ENCODE peak calls at places on chromosomes 16 and 17, in eight cellular contexts. One of them, this sample, is unnamed.

GRCh38 chr16:55294947-55295346 is 29.1 kb upstream of the IRX6 start:
- DNase-seq in stomach: no peak
- DNase-seq in fibroblast of lung: no peak
- DNase-seq in cardiac muscle cell: no peak
- DNase-seq in hepatocyte: peak
- DNase-seq in thyroid gland: no peak
- DNase-seq in heart left ventricle: peak
- DNase-seq in lung: no peak
- DNase-seq in this sample: peak

GRCh38 chr16:88645941-88646340 is 4.9 kb downstream of the CYBA start:
- DNase-seq in stomach: no peak
- DNase-seq in fibroblast of lung: no peak
- DNase-seq in cardiac muscle cell: no peak
- DNase-seq in hepatocyte: no peak
- DNase-seq in thyroid gland: no peak
- DNase-seq in heart left ventricle: no peak
- DNase-seq in lung: no peak
- DNase-seq in this sample: no peak

GRCh38 chr16:82088483-82088882 is 53.4 kb downstream of the HSD17B2 start:
- DNase-seq in stomach: no peak
- DNase-seq in fibroblast of lung: no peak
- DNase-seq in cardiac muscle cell: no peak
- DNase-seq in hepatocyte: no peak
- DNase-seq in thyroid gland: no peak
- DNase-seq in heart left ventricle: no peak
- DNase-seq in lung: no peak
- DNase-seq in this sample: no peak

GRCh38 chr17:81832608-81833159 is 407 bp downstream of the MCRIP1 start:
- DNase-seq in stomach: no peak
- DNase-seq in fibroblast of lung: no peak
- DNase-seq in cardiac muscle cell: peak
- DNase-seq in hepatocyte: peak
- DNase-seq in thyroid gland: peak
- DNase-seq in heart left ventricle: no peak
- DNase-seq in lung: no peak
- DNase-seq in this sample: no peak

GRCh38 chr17:80263253-80264047 is 2.8 kb downstream of the RNF213 start:
- DNase-seq in stomach: peak
- DNase-seq in fibroblast of lung: peak
- DNase-seq in cardiac muscle cell: peak
- DNase-seq in hepatocyte: peak
- DNase-seq in thyroid gland: peak
- DNase-seq in heart left ventricle: peak
- DNase-seq in lung: peak
- DNase-seq in this sample: peak

GRCh38 chr17:29590261-29590978 is 972 bp upstream of the GIT1 start:
- DNase-seq in stomach: no peak
- DNase-seq in fibroblast of lung: peak
- DNase-seq in cardiac muscle cell: peak
- DNase-seq in hepatocyte: no peak
- DNase-seq in thyroid gland: no peak
- DNase-seq in heart left ventricle: no peak
- DNase-seq in lung: no peak
- DNase-seq in this sample: peak

GRCh38 chr17:45961206-45961605 is 37.8 kb upstream of the STH start:
- DNase-seq in stomach: no peak
- DNase-seq in fibroblast of lung: no peak
- DNase-seq in cardiac muscle cell: no peak
- DNase-seq in hepatocyte: no peak
- DNase-seq in thyroid gland: no peak
- DNase-seq in heart left ventricle: no peak
- DNase-seq in lung: no peak
- DNase-seq in this sample: no peak

GRCh38 chr17:50790619-50791018 is 23.3 kb upstream of the ANKRD40CL start:
- DNase-seq in stomach: no peak
- DNase-seq in fibroblast of lung: no peak
- DNase-seq in cardiac muscle cell: no peak
- DNase-seq in hepatocyte: no peak
- DNase-seq in thyroid gland: no peak
- DNase-seq in heart left ventricle: no peak
- DNase-seq in lung: no peak
- DNase-seq in this sample: no peak

GRCh38 chr17:75159196-75160031 is 5.1 kb upstream of the JPT1 start:
- DNase-seq in stomach: peak
- DNase-seq in fibroblast of lung: peak
- DNase-seq in cardiac muscle cell: peak
- DNase-seq in hepatocyte: peak
- DNase-seq in thyroid gland: no peak
- DNase-seq in heart left ventricle: no peak
- DNase-seq in lung: no peak
- DNase-seq in this sample: peak

GRCh38 chr17:55356440-55357328 is 65.0 kb downstream of the MMD start:
- DNase-seq in stomach: peak
- DNase-seq in fibroblast of lung: peak
- DNase-seq in cardiac muscle cell: peak
- DNase-seq in hepatocyte: peak
- DNase-seq in thyroid gland: peak
- DNase-seq in heart left ventricle: peak
- DNase-seq in lung: peak
- DNase-seq in this sample: peak

GRCh38 chr17:36750316-36750885 is 149.0 kb downstream of the MRM1 start:
- DNase-seq in stomach: no peak
- DNase-seq in fibroblast of lung: no peak
- DNase-seq in cardiac muscle cell: no peak
- DNase-seq in hepatocyte: no peak
- DNase-seq in thyroid gland: no peak
- DNase-seq in heart left ventricle: no peak
- DNase-seq in lung: no peak
- DNase-seq in this sample: no peak

GRCh38 chr16:79329163-79329521 is 271.4 kb downstream of the MAF start:
- DNase-seq in stomach: no peak
- DNase-seq in fibroblast of lung: no peak
- DNase-seq in cardiac muscle cell: no peak
- DNase-seq in hepatocyte: no peak
- DNase-seq in thyroid gland: no peak
- DNase-seq in heart left ventricle: no peak
- DNase-seq in lung: no peak
- DNase-seq in this sample: no peak

DNA sequence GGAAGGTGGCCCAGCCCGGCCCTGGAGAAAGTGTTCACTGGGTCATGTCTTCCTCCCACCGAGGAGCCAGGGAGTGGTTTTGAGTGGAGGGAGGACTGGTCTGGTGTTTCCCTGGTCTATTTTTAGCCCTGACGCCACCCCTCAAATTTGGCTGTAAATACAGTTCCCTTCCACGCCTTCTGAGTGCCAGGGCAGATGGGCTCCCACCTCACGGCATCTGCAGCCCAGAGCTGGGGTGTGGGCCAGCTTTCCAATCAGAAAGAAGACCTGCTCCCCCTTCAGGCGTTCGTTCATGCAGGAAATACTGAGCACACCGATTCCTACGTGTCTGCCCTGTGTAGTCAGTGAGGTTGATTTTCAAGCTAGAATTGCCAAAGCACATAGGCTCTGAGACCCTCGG is 53.7 kb downstream of the SNX20 start:
- DNase-seq in stomach: peak
- DNase-seq in fibroblast of lung: peak
- DNase-seq in cardiac muscle cell: peak
- DNase-seq in hepatocyte: peak
- DNase-seq in thyroid gland: peak
- DNase-seq in heart left ventricle: peak
- DNase-seq in lung: no peak
- DNase-seq in this sample: no peak
- TF ChIP-seq CTCF in stomach: no peak
- TF ChIP-seq CTCF in fibroblast of lung: peak
- TF ChIP-seq CTCF in cardiac muscle cell: peak
- TF ChIP-seq CTCF in hepatocyte: peak
- TF ChIP-seq CTCF in thyroid gland: no peak
- TF ChIP-seq CTCF in heart left ventricle: no peak
- TF ChIP-seq CTCF in lung: no peak
- TF ChIP-seq CTCF in this sample: peak

DNA sequence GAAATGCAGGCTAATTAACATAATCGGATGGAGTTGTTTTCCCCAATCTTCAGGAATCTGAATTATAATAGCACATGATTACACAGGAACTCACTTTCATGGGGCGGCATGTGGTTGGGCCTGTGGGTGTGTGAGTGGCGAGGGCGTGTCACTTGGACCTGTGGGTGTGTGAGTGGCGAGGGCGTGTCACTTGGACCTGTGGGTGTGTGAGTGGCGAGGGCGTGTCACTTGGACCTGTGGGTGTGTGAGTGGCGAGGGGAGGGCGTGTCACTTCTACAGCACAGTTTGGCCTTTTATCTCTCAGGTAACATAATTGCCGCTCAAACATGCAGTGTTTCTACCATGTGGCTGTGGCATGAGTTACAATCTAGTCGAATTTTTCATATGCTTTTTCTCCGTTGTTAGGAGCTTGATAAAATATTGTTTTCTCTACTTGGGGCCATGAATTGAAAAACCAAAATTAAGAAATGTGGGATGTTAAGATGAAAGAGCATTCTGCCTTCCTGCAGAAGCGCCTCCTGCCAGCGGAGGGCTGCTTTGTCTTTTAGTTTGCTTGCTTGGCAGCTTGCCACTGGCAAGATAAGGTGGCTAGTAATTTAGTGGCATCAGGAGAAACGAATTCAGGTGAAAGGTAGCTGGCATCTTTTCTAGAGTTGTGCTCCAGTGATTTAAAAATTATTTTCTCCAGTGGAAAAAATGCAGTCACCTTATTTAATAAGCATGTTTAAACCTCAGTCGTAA is 36.2 kb downstream of the USP10 start:
- DNase-seq in stomach: peak
- DNase-seq in fibroblast of lung: no peak
- DNase-seq in cardiac muscle cell: peak
- DNase-seq in hepatocyte: no peak
- DNase-seq in thyroid gland: peak
- DNase-seq in heart left ventricle: peak
- DNase-seq in lung: peak
- DNase-seq in this sample: no peak
- H3K27ac ChIP-seq in stomach: peak
- H3K27ac ChIP-seq in fibroblast of lung: no peak
- H3K27ac ChIP-seq in cardiac muscle cell: no peak
- H3K27ac ChIP-seq in hepatocyte: peak
- H3K27ac ChIP-seq in thyroid gland: no peak
- H3K27ac ChIP-seq in heart left ventricle: peak
- H3K27ac ChIP-seq in lung: no peak
- H3K27ac ChIP-seq in this sample: no peak

GRCh38 chr17:19397556-19398041 is 10.6 kb upstream of the MFAP4 start:
- DNase-seq in stomach: no peak
- DNase-seq in fibroblast of lung: no peak
- DNase-seq in cardiac muscle cell: no peak
- DNase-seq in hepatocyte: no peak
- DNase-seq in thyroid gland: no peak
- DNase-seq in heart left ventricle: no peak
- DNase-seq in lung: no peak
- DNase-seq in this sample: no peak
- TF ChIP-seq CTCF in stomach: no peak
- TF ChIP-seq CTCF in fibroblast of lung: no peak
- TF ChIP-seq CTCF in cardiac muscle cell: no peak
- TF ChIP-seq CTCF in hepatocyte: no peak
- TF ChIP-seq CTCF in thyroid gland: no peak
- TF ChIP-seq CTCF in heart left ventricle: no peak
- TF ChIP-seq CTCF in lung: no peak
- TF ChIP-seq CTCF in this sample: peak

GRCh38 chr17:27565874-27566672 is 64.9 kb upstream of the LGALS9 start:
- DNase-seq in stomach: no peak
- DNase-seq in fibroblast of lung: no peak
- DNase-seq in cardiac muscle cell: no peak
- DNase-seq in hepatocyte: no peak
- DNase-seq in thyroid gland: no peak
- DNase-seq in heart left ventricle: no peak
- DNase-seq in lung: no peak
- DNase-seq in this sample: no peak
- H3K27ac ChIP-seq in stomach: peak
- H3K27ac ChIP-seq in fibroblast of lung: no peak
- H3K27ac ChIP-seq in cardiac muscle cell: peak
- H3K27ac ChIP-seq in hepatocyte: no peak
- H3K27ac ChIP-seq in thyroid gland: no peak
- H3K27ac ChIP-seq in heart left ventricle: no peak
- H3K27ac ChIP-seq in lung: peak
- H3K27ac ChIP-seq in this sample: no peak

This sample was measured in foreskin keratinocyte.